ENCODE peak calls at places on chromosomes 11 and 22, in six cellular contexts. One of them, this sample, is unnamed.
A peak's percentile ranks its signal among the peaks of the same experiment; 100 is the strongest.

GRCh38 chr11:61152816-61153592 is 8.2 kb downstream of the VPS37C start:
- DNase-seq in NCI-H1092 treated with DMSO at 0.1 percent for 48 hours: no peak
- DNase-seq in OCI-LY7: no peak
- DNase-seq in stimulated activated naive CD4-positive, alpha-beta T cell treated with Interleukin-2 at 50 U/mL for 16 hours: no peak
- DNase-seq in activated naive CD4-positive, alpha-beta T cell treated with anti-CD3 and anti-CD28 coated beads for 36 hours: no peak
- DNase-seq in fibroblast of the aortic adventitia: peak; percentile 78
- DNase-seq in this sample: no peak

GRCh38 chr22:29734429-29734828 is 14.6 kb downstream of the CABP7 start:
- DNase-seq in NCI-H1092 treated with DMSO at 0.1 percent for 48 hours: no peak
- DNase-seq in OCI-LY7: no peak
- DNase-seq in stimulated activated naive CD4-positive, alpha-beta T cell treated with Interleukin-2 at 50 U/mL for 16 hours: no peak
- DNase-seq in activated naive CD4-positive, alpha-beta T cell treated with anti-CD3 and anti-CD28 coated beads for 36 hours: no peak
- DNase-seq in fibroblast of the aortic adventitia: no peak
- DNase-seq in this sample: no peak

GRCh38 chr11:2222479-2222878 is 47.9 kb downstream of the ASCL2 start:
- DNase-seq in NCI-H1092 treated with DMSO at 0.1 percent for 48 hours: no peak
- DNase-seq in OCI-LY7: no peak
- DNase-seq in stimulated activated naive CD4-positive, alpha-beta T cell treated with Interleukin-2 at 50 U/mL for 16 hours: no peak
- DNase-seq in activated naive CD4-positive, alpha-beta T cell treated with anti-CD3 and anti-CD28 coated beads for 36 hours: no peak
- DNase-seq in fibroblast of the aortic adventitia: peak; percentile 5
- DNase-seq in this sample: no peak

GRCh38 chr11:73734996-73735395 is 25.9 kb downstream of the RAB6A start:
- DNase-seq in NCI-H1092 treated with DMSO at 0.1 percent for 48 hours: no peak
- DNase-seq in OCI-LY7: no peak
- DNase-seq in stimulated activated naive CD4-positive, alpha-beta T cell treated with Interleukin-2 at 50 U/mL for 16 hours: no peak
- DNase-seq in activated naive CD4-positive, alpha-beta T cell treated with anti-CD3 and anti-CD28 coated beads for 36 hours: no peak
- DNase-seq in fibroblast of the aortic adventitia: peak; percentile 18
- DNase-seq in this sample: no peak

GRCh38 chr11:69637956-69638871 is 2.7 kb upstream of the CCND1 start:
- DNase-seq in NCI-H1092 treated with DMSO at 0.1 percent for 48 hours: no peak
- DNase-seq in OCI-LY7: no peak
- DNase-seq in stimulated activated naive CD4-positive, alpha-beta T cell treated with Interleukin-2 at 50 U/mL for 16 hours: no peak
- DNase-seq in activated naive CD4-positive, alpha-beta T cell treated with anti-CD3 and anti-CD28 coated beads for 36 hours: no peak
- DNase-seq in fibroblast of the aortic adventitia: peak; percentile 70
- DNase-seq in this sample: no peak

GRCh38 chr11:101049813-101050212 is 79.8 kb downstream of the PGR start:
- DNase-seq in NCI-H1092 treated with DMSO at 0.1 percent for 48 hours: no peak
- DNase-seq in OCI-LY7: no peak
- DNase-seq in stimulated activated naive CD4-positive, alpha-beta T cell treated with Interleukin-2 at 50 U/mL for 16 hours: no peak
- DNase-seq in activated naive CD4-positive, alpha-beta T cell treated with anti-CD3 and anti-CD28 coated beads for 36 hours: no peak
- DNase-seq in fibroblast of the aortic adventitia: no peak
- DNase-seq in this sample: no peak

GRCh38 chr11:128859563-128860441 is 7.3 kb downstream of the KCNJ1 start:
- DNase-seq in NCI-H1092 treated with DMSO at 0.1 percent for 48 hours: peak; percentile 69
- DNase-seq in OCI-LY7: peak; percentile 78
- DNase-seq in stimulated activated naive CD4-positive, alpha-beta T cell treated with Interleukin-2 at 50 U/mL for 16 hours: peak; percentile 66
- DNase-seq in activated naive CD4-positive, alpha-beta T cell treated with anti-CD3 and anti-CD28 coated beads for 36 hours: peak; percentile 85
- DNase-seq in fibroblast of the aortic adventitia: peak; percentile 53
- DNase-seq in this sample: peak; percentile 75

GRCh38 chr11:116731097-116731761 is 41.6 kb downstream of the BUD13 start:
- DNase-seq in NCI-H1092 treated with DMSO at 0.1 percent for 48 hours: peak; percentile 73
- DNase-seq in OCI-LY7: no peak
- DNase-seq in stimulated activated naive CD4-positive, alpha-beta T cell treated with Interleukin-2 at 50 U/mL for 16 hours: no peak
- DNase-seq in activated naive CD4-positive, alpha-beta T cell treated with anti-CD3 and anti-CD28 coated beads for 36 hours: no peak
- DNase-seq in fibroblast of the aortic adventitia: peak; percentile 28
- DNase-seq in this sample: no peak

GRCh38 chr22:46240073-46240472 is 10.0 kb downstream of the CDPF1 start:
- DNase-seq in NCI-H1092 treated with DMSO at 0.1 percent for 48 hours: no peak
- DNase-seq in OCI-LY7: peak; percentile 24
- DNase-seq in stimulated activated naive CD4-positive, alpha-beta T cell treated with Interleukin-2 at 50 U/mL for 16 hours: no peak
- DNase-seq in activated naive CD4-positive, alpha-beta T cell treated with anti-CD3 and anti-CD28 coated beads for 36 hours: no peak
- DNase-seq in fibroblast of the aortic adventitia: no peak
- DNase-seq in this sample: no peak

GRCh38 chr11:58770166-58770565 is 38.4 kb upstream of the GLYAT start:
- DNase-seq in NCI-H1092 treated with DMSO at 0.1 percent for 48 hours: no peak
- DNase-seq in OCI-LY7: no peak
- DNase-seq in stimulated activated naive CD4-positive, alpha-beta T cell treated with Interleukin-2 at 50 U/mL for 16 hours: no peak
- DNase-seq in activated naive CD4-positive, alpha-beta T cell treated with anti-CD3 and anti-CD28 coated beads for 36 hours: no peak
- DNase-seq in fibroblast of the aortic adventitia: peak; percentile 17
- DNase-seq in this sample: no peak

This sample was measured in lung.